ENCODE peak calls at places on chromosomes 4 and X, in seven cellular contexts. K, U, T, R, L, I and C are unnamed samples.

GRCh38 chr4:22498866-22499265 is 17.0 kb downstream of the ADGRA3 start:
- DNase-seq in K (no peak), U (no peak), T (no peak), R (no peak), L (no peak), I (no peak), C (no peak)

GRCh38 chrX:44152867-44153266 is 179.7 kb upstream of the NDP start:
- DNase-seq in K (no peak), U (no peak), T (peak; percentile 42), R (no peak), L (no peak), I (no peak), C (no peak)

GRCh38 chr4:63717384-63717783 is 691.9 kb downstream of the TECRL start:
- DNase-seq in K (peak; percentile 11), U (no peak), T (no peak), R (no peak), L (peak; percentile 28), I (no peak), C (no peak)

GRCh38 chr4:148503681-148504080 is 61.5 kb upstream of the NR3C2 start:
- DNase-seq in K (no peak), U (no peak), T (no peak), R (no peak), L (no peak), I (no peak), C (no peak)

GRCh38 chr4:121373841-121374240 is 7.0 kb downstream of the QRFPR start:
- DNase-seq in K (no peak), U (no peak), T (no peak), R (no peak), L (no peak), I (no peak), C (no peak)

GRCh38 chrX:153648358-153649177 is 1.6 kb downstream of the DUSP9 start:
- DNase-seq in K (no peak), U (no peak), T (no peak), R (no peak), L (no peak), I (no peak), C (no peak)

GRCh38 chr4:176320976-176321361 is 1.2 kb downstream of the SPCS3 start:
- DNase-seq in K (no peak), U (no peak), T (peak; percentile 30), R (no peak), L (no peak), I (no peak), C (no peak)

GRCh38 chr4:149784018-149784417 is 31.6 kb downstream of the IQCM start:
- DNase-seq in K (peak; percentile 57), U (no peak), T (peak; percentile 50), R (no peak), L (no peak), I (no peak), C (no peak)

GRCh38 chr4:155543126-155543765 is 123.4 kb upstream of the GUCY1A1 start:
- DNase-seq in K (peak; percentile 91), U (no peak), T (peak; percentile 32), R (no peak), L (no peak), I (no peak), C (no peak)

GRCh38 chr4:128302775-128303174 is 15.2 kb upstream of the PGRMC2 start:
- DNase-seq in K (no peak), U (no peak), T (no peak), R (no peak), L (no peak), I (no peak), C (no peak)

GRCh38 chrX:68252664-68253063 is 180.6 kb downstream of the OPHN1 start:
- DNase-seq in K (no peak), U (no peak), T (no peak), R (no peak), L (no peak), I (no peak), C (no peak)